ENCODE peak calls at places on chromosomes 4 and X, in seven cellular contexts. G, Z, D, Y, C, N and V are unnamed samples.

GRCh38 chr4:164937576-164938270 is 39.7 kb downstream of the TRIM61 start:
- DNase-seq in G (no peak), Z (no peak), D (no peak), Y (peak; percentile 79), C (peak; percentile 25), N (peak; percentile 22), V (peak; percentile 63)

GRCh38 chr4:186808635-186809018 is 85.0 kb upstream of the FAT1 start:
- DNase-seq in G (no peak), Z (peak; percentile 78), D (no peak), Y (peak; percentile 94), C (peak; percentile 76), N (peak; percentile 92), V (peak; percentile 88)

GRCh38 chr4:128468485-128468989 is 180.9 kb upstream of the PGRMC2 start:
- DNase-seq in G (peak; percentile 66), Z (peak; percentile 93), D (no peak), Y (peak; percentile 98), C (peak; percentile 95), N (peak; percentile 94), V (peak; percentile 97)

GRCh38 chr4:8470451-8471024 is 30.0 kb downstream of the TRMT44 start:
- DNase-seq in G (no peak), Z (no peak), D (no peak), Y (no peak), C (no peak), N (no peak), V (no peak)

GRCh38 chr4:152535236-152535902 is 523 bp downstream of the FBXW7 start:
- DNase-seq in G (peak; percentile 17), Z (no peak), D (no peak), Y (peak; percentile 45), C (peak; percentile 46), N (no peak), V (peak; percentile 10)

GRCh38 chr4:188452097-188452496 is 312.9 kb downstream of the TRIML1 start:
- DNase-seq in G (no peak), Z (no peak), D (no peak), Y (no peak), C (no peak), N (no peak), V (no peak)

GRCh38 chrX:39577976-39578962 is 519.5 kb downstream of the BCOR start:
- DNase-seq in G (peak; percentile 10), Z (no peak), D (no peak), Y (peak; percentile 4), C (peak; percentile 21), N (no peak), V (no peak)

GRCh38 chrX:46326161-46326560 is 219.1 kb downstream of the ZNF674 start:
- DNase-seq in G (no peak), Z (no peak), D (no peak), Y (peak; percentile 46), C (peak; percentile 40), N (peak; percentile 12), V (peak; percentile 42)

GRCh38 chrX:137896123-137896522 is 330.2 kb downstream of the ZIC3 start:
- DNase-seq in G (no peak), Z (no peak), D (no peak), Y (no peak), C (no peak), N (no peak), V (no peak)

GRCh38 chrX:41043950-41044349 is 41.3 kb upstream of the USP9X start:
- DNase-seq in G (no peak), Z (no peak), D (no peak), Y (peak; percentile 76), C (peak; percentile 59), N (peak; percentile 57), V (peak; percentile 66)

GRCh38 chr4:94621491-94622080 is 136.2 kb upstream of the BMPR1B start:
- DNase-seq in G (no peak), Z (no peak), D (no peak), Y (peak; percentile 62), C (peak; percentile 84), N (peak; percentile 23), V (peak; percentile 71)

GRCh38 chr4:23894021-23894420 is 4.2 kb upstream of the PPARGC1A start:
- DNase-seq in G (no peak), Z (no peak), D (no peak), Y (no peak), C (no peak), N (no peak), V (no peak)

GRCh38 chr4:166546009-166546408 is 673.0 kb downstream of the TLL1 start:
- DNase-seq in G (no peak), Z (no peak), D (no peak), Y (no peak), C (no peak), N (no peak), V (no peak)

GRCh38 chr4:142324572-142324971 is 521.5 kb downstream of the INPP4B start:
- DNase-seq in G (no peak), Z (no peak), D (no peak), Y (no peak), C (no peak), N (no peak), V (no peak)

GRCh38 chr4:153940916-153941315 is 152.0 kb upstream of the SFRP2 start:
- DNase-seq in G (no peak), Z (no peak), D (no peak), Y (no peak), C (no peak), N (no peak), V (no peak)

GRCh38 chr4:149765630-149766029 is 50.0 kb downstream of the IQCM start:
- DNase-seq in G (no peak), Z (no peak), D (no peak), Y (peak; percentile 85), C (peak; percentile 48), N (peak; percentile 54), V (peak; percentile 89)

GRCh38 chrX:135651647-135652295 is 61.7 kb upstream of the CT45A1 start:
- DNase-seq in G (no peak), Z (no peak), D (no peak), Y (no peak), C (no peak), N (no peak), V (no peak)

GRCh38 chr4:16001484-16001858 is 38.5 kb upstream of the FGFBP2 start:
- DNase-seq in G (peak; percentile 55), Z (peak; percentile 31), D (no peak), Y (peak; percentile 76), C (peak; percentile 86), N (peak; percentile 77), V (peak; percentile 49)

GRCh38 chr4:15990570-15991285 is 27.8 kb upstream of the FGFBP2 start:
- DNase-seq in G (no peak), Z (no peak), D (no peak), Y (peak; percentile 8), C (no peak), N (no peak), V (no peak)

GRCh38 chr4:16000708-16001483 is 37.9 kb upstream of the FGFBP2 start:
- DNase-seq in G (no peak), Z (no peak), D (no peak), Y (no peak), C (no peak), N (no peak), V (no peak)

GRCh38 chr4:15996773-15997172 is 33.8 kb upstream of the FGFBP2 start:
- DNase-seq in G (no peak), Z (no peak), D (no peak), Y (peak; percentile 42), C (no peak), N (peak; percentile 22), V (peak; percentile 7)

GRCh38 chr4:15995826-15996225 is 32.9 kb upstream of the FGFBP2 start:
- DNase-seq in G (no peak), Z (no peak), D (no peak), Y (no peak), C (no peak), N (no peak), V (no peak)
- H3K4me3 ChIP-seq in G (no peak overlapping the region), Z (no peak overlapping the region), D (no peak overlapping the region), Y (no peak overlapping the region), C (no peak overlapping the region), N (no peak overlapping the region), V (no peak overlapping the region)

GRCh38 chr4:76690906-76691275 is 207.1 kb downstream of the SOWAHB start:
- DNase-seq in G (no peak), Z (no peak), D (no peak), Y (peak; percentile 37), C (peak; percentile 46), N (no peak), V (peak; percentile 51)

GRCh38 chr4:76688737-76689078 is 209.2 kb downstream of the SOWAHB start:
- DNase-seq in G (no peak), Z (no peak), D (no peak), Y (peak; percentile 19), C (peak; percentile 58), N (no peak), V (peak; percentile 51)

GRCh38 chr4:76689079-76689817 is 208.7 kb downstream of the SOWAHB start:
- DNase-seq in G (no peak), Z (no peak), D (no peak), Y (peak; percentile 78), C (peak; percentile 76), N (no peak), V (peak; percentile 78)

GRCh38 chr4:76691767-76692689 is 205.9 kb downstream of the SOWAHB start:
- DNase-seq in G (no peak), Z (no peak), D (no peak), Y (no peak), C (no peak), N (no peak), V (no peak)

GRCh38 chr4:76690091-76690905 is 207.6 kb downstream of the SOWAHB start:
- DNase-seq in G (no peak), Z (no peak), D (no peak), Y (peak; percentile 62), C (peak; percentile 61), N (no peak), V (peak; percentile 78)
- H3K4me3 ChIP-seq in G (no peak overlapping the region), Z (peak overlapping the region; percentile 63), D (peak overlapping the region; percentile 71), Y (peak overlapping the region; percentile 78), C (peak overlapping the region; percentile 82), N (peak overlapping the region; percentile 64), V (peak overlapping the region; percentile 73)

GRCh38 chr4:143517764-143518163 is 4.3 kb downstream of the SMARCA5 start:
- DNase-seq in G (no peak), Z (no peak), D (no peak), Y (no peak), C (no peak), N (no peak), V (no peak)

GRCh38 chr4:143513314-143514211 is at the start of gene SMARCA5:
- DNase-seq in G (peak; percentile 96), Z (peak; percentile 91), D (peak; percentile 99), Y (peak; percentile 99), C (peak; percentile 99), N (peak; percentile 97), V (peak; percentile 97)

GRCh38 chr4:143512978-143513313 is 556 bp upstream of the SMARCA5 start:
- DNase-seq in G (no peak), Z (no peak), D (no peak), Y (no peak), C (no peak), N (no peak), V (no peak)

GRCh38 chr4:143514432-143514831 is 930 bp downstream of the SMARCA5 start:
- DNase-seq in G (peak; percentile 57), Z (no peak), D (no peak), Y (peak; percentile 77), C (peak; percentile 78), N (peak; percentile 38), V (peak; percentile 69)

DNA sequence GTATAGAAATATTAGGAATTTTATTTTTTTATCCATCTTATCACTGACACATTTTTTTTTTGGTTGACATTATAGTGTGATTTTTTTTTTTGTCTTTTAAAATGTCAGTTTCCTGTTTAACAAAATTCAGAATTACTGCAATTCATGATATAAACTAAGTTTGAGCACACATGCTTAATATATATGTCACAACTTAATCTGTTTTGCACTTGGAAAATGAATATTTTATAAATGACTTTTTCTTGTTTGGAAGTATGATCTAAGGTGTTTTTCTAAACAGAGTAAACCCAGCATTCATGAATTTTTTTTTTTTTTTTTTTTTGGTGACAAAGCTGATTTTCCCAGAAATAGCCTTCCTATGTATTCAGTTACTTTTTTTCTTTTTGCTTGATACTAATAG is 2.4 kb downstream of the SMARCA5 start:
- DNase-seq in G (no peak), Z (no peak), D (no peak), Y (no peak), C (no peak), N (no peak), V (no peak)
- H3K4me3 ChIP-seq in G (peak overlapping the region; percentile 79), Z (no peak overlapping the region), D (peak overlapping the region; percentile 90), Y (peak overlapping the region; percentile 97), C (peak overlapping the region; percentile 94), N (peak overlapping the region; percentile 90), V (peak overlapping the region; percentile 63)

GRCh38 chr4:7068883-7069282 is 1.0 kb upstream of the GRPEL1 start:
- DNase-seq in G (no peak), Z (no peak), D (no peak), Y (peak; percentile 57), C (peak; percentile 51), N (no peak), V (no peak)
- H3K4me3 ChIP-seq in G (peak overlapping the region; percentile 96), Z (peak overlapping the region; percentile 80), D (peak overlapping the region; percentile 92), Y (peak overlapping the region; percentile 85), C (peak overlapping the region; percentile 96), N (peak overlapping the region; percentile 84), V (peak overlapping the region; percentile 74)